ENCODE peak calls at places on chromosomes 7 and 10, in five cellular contexts. One of them, this sample, is unnamed.

GRCh38 chr7:86708334-86708733 is 64.6 kb downstream of the GRM3 start:
- DNase-seq in PC-3: no peak
- DNase-seq in hepatocyte: no peak
- DNase-seq in endothelial cell of umbilical vein: no peak
- DNase-seq in fibroblast of lung: no peak
- DNase-seq in this sample: no peak

GRCh38 chr7:81583882-81584533 is 185.8 kb downstream of the HGF start:
- DNase-seq in PC-3: no peak
- DNase-seq in hepatocyte: no peak
- DNase-seq in endothelial cell of umbilical vein: no peak
- DNase-seq in fibroblast of lung: peak; percentile 69
- DNase-seq in this sample: no peak

GRCh38 chr7:140435252-140435895 is 31.5 kb downstream of the RAB19 start:
- DNase-seq in PC-3: no peak
- DNase-seq in hepatocyte: no peak
- DNase-seq in endothelial cell of umbilical vein: no peak
- DNase-seq in fibroblast of lung: peak; percentile 8
- DNase-seq in this sample: no peak

GRCh38 chr10:91632671-91633550 is at the start of gene PPP1R3C:
- DNase-seq in PC-3: no peak
- DNase-seq in hepatocyte: peak; percentile 89
- DNase-seq in endothelial cell of umbilical vein: peak; percentile 84
- DNase-seq in fibroblast of lung: peak; percentile 96
- DNase-seq in this sample: peak; percentile 74

GRCh38 chr7:1170741-1171501 is 10.9 kb upstream of the ZFAND2A start:
- DNase-seq in PC-3: no peak
- DNase-seq in hepatocyte: no peak
- DNase-seq in endothelial cell of umbilical vein: no peak
- DNase-seq in fibroblast of lung: no peak
- DNase-seq in this sample: no peak

GRCh38 chr7:158164101-158165095 is 423.2 kb downstream of the PTPRN2 start:
- DNase-seq in PC-3: no peak
- DNase-seq in hepatocyte: no peak
- DNase-seq in endothelial cell of umbilical vein: no peak
- DNase-seq in fibroblast of lung: no peak
- DNase-seq in this sample: no peak

GRCh38 chr10:71638577-71639411 is 80.8 kb downstream of the C10orf105 start:
- DNase-seq in PC-3: no peak
- DNase-seq in hepatocyte: peak; percentile 87
- DNase-seq in endothelial cell of umbilical vein: no peak
- DNase-seq in fibroblast of lung: no peak
- DNase-seq in this sample: no peak

GRCh38 chr7:18459439-18459838 is 36.1 kb upstream of the HDAC9 start:
- DNase-seq in PC-3: no peak
- DNase-seq in hepatocyte: no peak
- DNase-seq in endothelial cell of umbilical vein: no peak
- DNase-seq in fibroblast of lung: no peak
- DNase-seq in this sample: no peak

GRCh38 chr7:34823650-34824258 is 165.7 kb downstream of the NPSR1 start:
- DNase-seq in PC-3: peak; percentile 67
- DNase-seq in hepatocyte: peak; percentile 68
- DNase-seq in endothelial cell of umbilical vein: peak; percentile 45
- DNase-seq in fibroblast of lung: peak; percentile 58
- DNase-seq in this sample: peak; percentile 66

GRCh38 chr7:41035788-41036187 is 667.1 kb downstream of the INHBA start:
- DNase-seq in PC-3: no peak
- DNase-seq in hepatocyte: no peak
- DNase-seq in endothelial cell of umbilical vein: no peak
- DNase-seq in fibroblast of lung: no peak
- DNase-seq in this sample: no peak

GRCh38 chr7:44695756-44696155 is 52.9 kb upstream of the ZMIZ2 start:
- DNase-seq in PC-3: no peak
- DNase-seq in hepatocyte: no peak
- DNase-seq in endothelial cell of umbilical vein: no peak
- DNase-seq in fibroblast of lung: no peak
- DNase-seq in this sample: no peak

DNA sequence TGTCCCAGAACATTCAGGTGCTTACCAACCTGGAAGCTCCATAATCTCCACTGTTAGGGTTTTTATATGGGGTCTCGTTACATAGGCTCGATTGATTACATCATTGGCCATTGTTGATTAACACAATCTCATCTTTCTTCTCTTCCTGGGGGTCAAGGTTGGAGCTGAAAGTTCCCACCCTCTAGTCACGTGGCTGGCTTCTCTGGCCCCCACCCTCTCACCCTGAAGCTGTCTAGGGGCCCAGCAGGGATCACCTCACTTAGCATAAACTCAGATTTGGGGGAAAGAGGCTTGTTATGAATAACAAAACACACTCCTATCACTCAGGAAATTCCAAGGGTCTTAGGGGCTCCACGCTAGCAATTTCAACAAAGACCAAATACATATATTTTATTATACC is 108.0 kb downstream of the COL26A1 start:
- DNase-seq in PC-3: no peak
- DNase-seq in hepatocyte: no peak
- DNase-seq in endothelial cell of umbilical vein: no peak
- DNase-seq in fibroblast of lung: no peak
- DNase-seq in this sample: no peak
- H2AFZ ChIP-seq in PC-3: no peak overlapping the region
- H2AFZ ChIP-seq in hepatocyte: no peak overlapping the region
- H2AFZ ChIP-seq in endothelial cell of umbilical vein: no peak overlapping the region
- H2AFZ ChIP-seq in fibroblast of lung: no peak overlapping the region
- H2AFZ ChIP-seq in this sample: no peak overlapping the region

GRCh38 chr10:87872828-87873227 is 9.4 kb downstream of the PTEN start:
- DNase-seq in PC-3: no peak
- DNase-seq in hepatocyte: no peak
- DNase-seq in endothelial cell of umbilical vein: no peak
- DNase-seq in fibroblast of lung: no peak
- DNase-seq in this sample: no peak

GRCh38 chr10:87878664-87879459 is 15.4 kb downstream of the PTEN start:
- DNase-seq in PC-3: no peak
- DNase-seq in hepatocyte: no peak
- DNase-seq in endothelial cell of umbilical vein: peak; percentile 44
- DNase-seq in fibroblast of lung: no peak
- DNase-seq in this sample: no peak

GRCh38 chr10:87875929-87876571 is 12.6 kb downstream of the PTEN start:
- DNase-seq in PC-3: no peak
- DNase-seq in hepatocyte: no peak
- DNase-seq in endothelial cell of umbilical vein: no peak
- DNase-seq in fibroblast of lung: no peak
- DNase-seq in this sample: no peak

GRCh38 chr10:87870154-87870553 is 6.7 kb downstream of the PTEN start:
- DNase-seq in PC-3: no peak
- DNase-seq in hepatocyte: no peak
- DNase-seq in endothelial cell of umbilical vein: no peak
- DNase-seq in fibroblast of lung: no peak
- DNase-seq in this sample: no peak

GRCh38 chr10:87873656-87874055 is 10.2 kb downstream of the PTEN start:
- DNase-seq in PC-3: no peak
- DNase-seq in hepatocyte: no peak
- DNase-seq in endothelial cell of umbilical vein: no peak
- DNase-seq in fibroblast of lung: no peak
- DNase-seq in this sample: no peak
- H4K20me1 ChIP-seq in PC-3: peaks cover under 1% of the 10 kb centered on the region
- H4K20me1 ChIP-seq in hepatocyte: peaks cover 88% of the 10 kb centered on the region
- H4K20me1 ChIP-seq in endothelial cell of umbilical vein: peaks cover 6% of the 10 kb centered on the region
- H4K20me1 ChIP-seq in fibroblast of lung: peaks cover 2% of the 10 kb centered on the region
- H4K20me1 ChIP-seq in this sample: peaks cover 7% of the 10 kb centered on the region

DNA sequence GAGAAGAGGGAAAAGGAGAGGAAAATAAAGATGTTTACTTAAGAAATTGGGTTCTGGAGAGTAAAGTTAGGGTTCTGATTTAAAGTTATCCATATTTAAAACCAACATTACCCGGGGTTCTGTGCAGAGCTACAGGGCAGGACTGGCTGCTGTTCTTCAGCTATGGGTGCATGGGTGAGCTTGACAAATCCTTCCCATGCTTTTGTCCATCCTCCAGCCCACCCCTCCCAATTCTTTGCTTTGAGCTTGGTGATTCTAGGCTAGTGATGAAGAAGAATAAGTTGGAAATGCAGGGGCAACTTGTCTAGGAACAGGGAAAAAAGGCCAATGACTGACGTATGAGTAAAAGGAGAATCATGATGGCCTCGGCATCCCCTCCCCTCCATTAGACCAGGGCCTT is 636.0 kb downstream of the LRMDA start:
- DNase-seq in PC-3: no peak
- DNase-seq in hepatocyte: no peak
- DNase-seq in endothelial cell of umbilical vein: no peak
- DNase-seq in fibroblast of lung: no peak
- DNase-seq in this sample: no peak
- H2AFZ ChIP-seq in PC-3: no peak overlapping the region
- H2AFZ ChIP-seq in hepatocyte: no peak overlapping the region
- H2AFZ ChIP-seq in endothelial cell of umbilical vein: no peak overlapping the region
- H2AFZ ChIP-seq in fibroblast of lung: no peak overlapping the region
- H2AFZ ChIP-seq in this sample: no peak overlapping the region

GRCh38 chr7:101867265-101867664 is 49.8 kb downstream of the CUX1 start:
- DNase-seq in PC-3: no peak
- DNase-seq in hepatocyte: no peak
- DNase-seq in endothelial cell of umbilical vein: no peak
- DNase-seq in fibroblast of lung: no peak
- DNase-seq in this sample: no peak
- H4K20me1 ChIP-seq in PC-3: no peaks in the 10 kb centered on the region
- H4K20me1 ChIP-seq in hepatocyte: peaks cover 68% of the 10 kb centered on the region
- H4K20me1 ChIP-seq in endothelial cell of umbilical vein: no peaks in the 10 kb centered on the region
- H4K20me1 ChIP-seq in fibroblast of lung: peaks cover 2% of the 10 kb centered on the region
- H4K20me1 ChIP-seq in this sample: no peaks in the 10 kb centered on the region

GRCh38 chr7:77479536-77480088 is 57.5 kb upstream of the PTPN12 start:
- DNase-seq in PC-3: peak; percentile 76
- DNase-seq in hepatocyte: peak; percentile 17
- DNase-seq in endothelial cell of umbilical vein: no peak
- DNase-seq in fibroblast of lung: no peak
- DNase-seq in this sample: peak; percentile 38
- H2AFZ ChIP-seq in PC-3: peak overlapping the region; percentile 43
- H2AFZ ChIP-seq in hepatocyte: no peak overlapping the region
- H2AFZ ChIP-seq in endothelial cell of umbilical vein: no peak overlapping the region
- H2AFZ ChIP-seq in fibroblast of lung: no peak overlapping the region
- H2AFZ ChIP-seq in this sample: no peak overlapping the region

This sample was measured in PC-9.